ENCODE peak calls at places on chromosomes 6 and 20, in seven cellular contexts. One of them, this sample, is unnamed.

GRCh38 chr20:61804896-61805295 is 260.8 kb downstream of the TAF4 start:
- DNase-seq in neural crest cell: no peak
- DNase-seq in heart right ventricle: no peak
- DNase-seq in MM.1S: no peak
- DNase-seq in suprapubic skin: no peak
- DNase-seq in fibroblast of lung: peak
- DNase-seq in left ventricle myocardium inferior: peak
- DNase-seq in this sample: no peak

GRCh38 chr6:106165885-106166485 is 79.8 kb downstream of the PRDM1 start:
- DNase-seq in neural crest cell: no peak
- DNase-seq in heart right ventricle: no peak
- DNase-seq in MM.1S: peak
- DNase-seq in suprapubic skin: no peak
- DNase-seq in fibroblast of lung: peak
- DNase-seq in left ventricle myocardium inferior: no peak
- DNase-seq in this sample: no peak

GRCh38 chr6:41022294-41022693 is 16.7 kb downstream of the UNC5CL start:
- DNase-seq in neural crest cell: no peak
- DNase-seq in heart right ventricle: no peak
- DNase-seq in MM.1S: no peak
- DNase-seq in suprapubic skin: no peak
- DNase-seq in fibroblast of lung: peak
- DNase-seq in left ventricle myocardium inferior: no peak
- DNase-seq in this sample: no peak

GRCh38 chr6:149347067-149347466 is 29.6 kb downstream of the TAB2 start:
- DNase-seq in neural crest cell: no peak
- DNase-seq in heart right ventricle: no peak
- DNase-seq in MM.1S: no peak
- DNase-seq in suprapubic skin: no peak
- DNase-seq in fibroblast of lung: peak
- DNase-seq in left ventricle myocardium inferior: no peak
- DNase-seq in this sample: no peak

GRCh38 chr6:168452685-168453377 is 11.8 kb downstream of the SMOC2 start:
- DNase-seq in neural crest cell: no peak
- DNase-seq in heart right ventricle: no peak
- DNase-seq in MM.1S: no peak
- DNase-seq in suprapubic skin: no peak
- DNase-seq in fibroblast of lung: no peak
- DNase-seq in left ventricle myocardium inferior: peak
- DNase-seq in this sample: no peak

GRCh38 chr6:130632897-130633296 is 194.3 kb upstream of the SMLR1 start:
- DNase-seq in neural crest cell: no peak
- DNase-seq in heart right ventricle: no peak
- DNase-seq in MM.1S: no peak
- DNase-seq in suprapubic skin: no peak
- DNase-seq in fibroblast of lung: no peak
- DNase-seq in left ventricle myocardium inferior: no peak
- DNase-seq in this sample: no peak

GRCh38 chr20:53827996-53828672 is 234.5 kb upstream of the ZNF217 start:
- DNase-seq in neural crest cell: no peak
- DNase-seq in heart right ventricle: peak
- DNase-seq in MM.1S: no peak
- DNase-seq in suprapubic skin: no peak
- DNase-seq in fibroblast of lung: peak
- DNase-seq in left ventricle myocardium inferior: no peak
- DNase-seq in this sample: no peak

GRCh38 chr6:50711686-50712085 is 1.6 kb upstream of the TFAP2D start:
- DNase-seq in neural crest cell: no peak
- DNase-seq in heart right ventricle: no peak
- DNase-seq in MM.1S: no peak
- DNase-seq in suprapubic skin: no peak
- DNase-seq in fibroblast of lung: no peak
- DNase-seq in left ventricle myocardium inferior: no peak
- DNase-seq in this sample: no peak

GRCh38 chr6:35295521-35296315 is 1.9 kb upstream of the DEF6 start:
- DNase-seq in neural crest cell: no peak
- DNase-seq in heart right ventricle: no peak
- DNase-seq in MM.1S: no peak
- DNase-seq in suprapubic skin: no peak
- DNase-seq in fibroblast of lung: no peak
- DNase-seq in left ventricle myocardium inferior: no peak
- DNase-seq in this sample: no peak

GRCh38 chr6:144547409-144547808 is 262.3 kb downstream of the UTRN start:
- DNase-seq in neural crest cell: no peak
- DNase-seq in heart right ventricle: no peak
- DNase-seq in MM.1S: no peak
- DNase-seq in suprapubic skin: no peak
- DNase-seq in fibroblast of lung: peak
- DNase-seq in left ventricle myocardium inferior: no peak
- DNase-seq in this sample: no peak

GRCh38 chr6:114142256-114142655 is 171.3 kb upstream of the HDAC2 start:
- DNase-seq in neural crest cell: no peak
- DNase-seq in heart right ventricle: no peak
- DNase-seq in MM.1S: no peak
- DNase-seq in suprapubic skin: no peak
- DNase-seq in fibroblast of lung: no peak
- DNase-seq in left ventricle myocardium inferior: no peak
- DNase-seq in this sample: no peak

GRCh38 chr20:11451793-11452291 is 465.9 kb upstream of the BTBD3 start:
- DNase-seq in neural crest cell: no peak
- DNase-seq in heart right ventricle: no peak
- DNase-seq in MM.1S: no peak
- DNase-seq in suprapubic skin: no peak
- DNase-seq in fibroblast of lung: peak
- DNase-seq in left ventricle myocardium inferior: no peak
- DNase-seq in this sample: no peak

GRCh38 chr20:18496042-18496441 is 983 bp downstream of the RBBP9 start:
- DNase-seq in neural crest cell: no peak
- DNase-seq in heart right ventricle: no peak
- DNase-seq in MM.1S: peak
- DNase-seq in suprapubic skin: no peak
- DNase-seq in fibroblast of lung: peak
- DNase-seq in left ventricle myocardium inferior: no peak
- DNase-seq in this sample: no peak

GRCh38 chr6:46476301-46476700 is 14.9 kb downstream of the RCAN2 start:
- DNase-seq in neural crest cell: no peak
- DNase-seq in heart right ventricle: no peak
- DNase-seq in MM.1S: no peak
- DNase-seq in suprapubic skin: no peak
- DNase-seq in fibroblast of lung: no peak
- DNase-seq in left ventricle myocardium inferior: no peak
- DNase-seq in this sample: no peak

GRCh38 chr6:137443901-137444300 is 50.3 kb downstream of the OLIG3 start:
- DNase-seq in neural crest cell: no peak
- DNase-seq in heart right ventricle: no peak
- DNase-seq in MM.1S: no peak
- DNase-seq in suprapubic skin: no peak
- DNase-seq in fibroblast of lung: no peak
- DNase-seq in left ventricle myocardium inferior: no peak
- DNase-seq in this sample: no peak

GRCh38 chr6:89047473-89047872 is 33.1 kb upstream of the PNRC1 start:
- DNase-seq in neural crest cell: no peak
- DNase-seq in heart right ventricle: no peak
- DNase-seq in MM.1S: no peak
- DNase-seq in suprapubic skin: no peak
- DNase-seq in fibroblast of lung: no peak
- DNase-seq in left ventricle myocardium inferior: no peak
- DNase-seq in this sample: no peak

GRCh38 chr6:35599761-35600658 is 87.3 kb upstream of the TULP1 start:
- DNase-seq in neural crest cell: no peak
- DNase-seq in heart right ventricle: no peak
- DNase-seq in MM.1S: no peak
- DNase-seq in suprapubic skin: no peak
- DNase-seq in fibroblast of lung: peak
- DNase-seq in left ventricle myocardium inferior: no peak
- DNase-seq in this sample: no peak

GRCh38 chr20:42130810-42131596 is 512.8 kb upstream of the CHD6 start:
- DNase-seq in neural crest cell: no peak
- DNase-seq in heart right ventricle: no peak
- DNase-seq in MM.1S: no peak
- DNase-seq in suprapubic skin: no peak
- DNase-seq in fibroblast of lung: no peak
- DNase-seq in left ventricle myocardium inferior: no peak
- DNase-seq in this sample: no peak

GRCh38 chr6:149334682-149335160 is 17.2 kb downstream of the TAB2 start:
- DNase-seq in neural crest cell: no peak
- DNase-seq in heart right ventricle: no peak
- DNase-seq in MM.1S: no peak
- DNase-seq in suprapubic skin: no peak
- DNase-seq in fibroblast of lung: peak
- DNase-seq in left ventricle myocardium inferior: no peak
- DNase-seq in this sample: no peak

GRCh38 chr6:153435787-153436186 is 304.7 kb upstream of the RGS17 start:
- DNase-seq in neural crest cell: no peak
- DNase-seq in heart right ventricle: no peak
- DNase-seq in MM.1S: no peak
- DNase-seq in suprapubic skin: no peak
- DNase-seq in fibroblast of lung: no peak
- DNase-seq in left ventricle myocardium inferior: no peak
- DNase-seq in this sample: no peak

GRCh38 chr6:152636675-152637421 is at the start of gene SYNE1:
- DNase-seq in neural crest cell: peak
- DNase-seq in heart right ventricle: peak
- DNase-seq in MM.1S: no peak
- DNase-seq in suprapubic skin: no peak
- DNase-seq in fibroblast of lung: peak
- DNase-seq in left ventricle myocardium inferior: peak
- DNase-seq in this sample: no peak

GRCh38 chr6:43940071-43940392 is 170.0 kb downstream of the VEGFA start:
- DNase-seq in neural crest cell: no peak
- DNase-seq in heart right ventricle: peak
- DNase-seq in MM.1S: no peak
- DNase-seq in suprapubic skin: no peak
- DNase-seq in fibroblast of lung: no peak
- DNase-seq in left ventricle myocardium inferior: no peak
- DNase-seq in this sample: no peak

GRCh38 chr6:3823671-3824070 is 25.5 kb upstream of the FAM50B start:
- DNase-seq in neural crest cell: no peak
- DNase-seq in heart right ventricle: no peak
- DNase-seq in MM.1S: no peak
- DNase-seq in suprapubic skin: no peak
- DNase-seq in fibroblast of lung: no peak
- DNase-seq in left ventricle myocardium inferior: no peak
- DNase-seq in this sample: no peak
- TF ChIP-seq CTCF in neural crest cell: no peak
- TF ChIP-seq CTCF in heart right ventricle: no peak
- TF ChIP-seq CTCF in MM.1S: no peak
- TF ChIP-seq CTCF in suprapubic skin: no peak
- TF ChIP-seq CTCF in fibroblast of lung: no peak
- TF ChIP-seq CTCF in left ventricle myocardium inferior: no peak
- TF ChIP-seq CTCF in this sample: no peak

GRCh38 chr6:37565267-37566208 is 65.8 kb upstream of the CCDC167 start:
- DNase-seq in neural crest cell: peak
- DNase-seq in heart right ventricle: peak
- DNase-seq in MM.1S: no peak
- DNase-seq in suprapubic skin: no peak
- DNase-seq in fibroblast of lung: peak
- DNase-seq in left ventricle myocardium inferior: no peak
- DNase-seq in this sample: no peak
- TF ChIP-seq CTCF in neural crest cell: no peak
- TF ChIP-seq CTCF in heart right ventricle: no peak
- TF ChIP-seq CTCF in MM.1S: no peak
- TF ChIP-seq CTCF in suprapubic skin: no peak
- TF ChIP-seq CTCF in fibroblast of lung: no peak
- TF ChIP-seq CTCF in left ventricle myocardium inferior: no peak
- TF ChIP-seq CTCF in this sample: no peak

DNA sequence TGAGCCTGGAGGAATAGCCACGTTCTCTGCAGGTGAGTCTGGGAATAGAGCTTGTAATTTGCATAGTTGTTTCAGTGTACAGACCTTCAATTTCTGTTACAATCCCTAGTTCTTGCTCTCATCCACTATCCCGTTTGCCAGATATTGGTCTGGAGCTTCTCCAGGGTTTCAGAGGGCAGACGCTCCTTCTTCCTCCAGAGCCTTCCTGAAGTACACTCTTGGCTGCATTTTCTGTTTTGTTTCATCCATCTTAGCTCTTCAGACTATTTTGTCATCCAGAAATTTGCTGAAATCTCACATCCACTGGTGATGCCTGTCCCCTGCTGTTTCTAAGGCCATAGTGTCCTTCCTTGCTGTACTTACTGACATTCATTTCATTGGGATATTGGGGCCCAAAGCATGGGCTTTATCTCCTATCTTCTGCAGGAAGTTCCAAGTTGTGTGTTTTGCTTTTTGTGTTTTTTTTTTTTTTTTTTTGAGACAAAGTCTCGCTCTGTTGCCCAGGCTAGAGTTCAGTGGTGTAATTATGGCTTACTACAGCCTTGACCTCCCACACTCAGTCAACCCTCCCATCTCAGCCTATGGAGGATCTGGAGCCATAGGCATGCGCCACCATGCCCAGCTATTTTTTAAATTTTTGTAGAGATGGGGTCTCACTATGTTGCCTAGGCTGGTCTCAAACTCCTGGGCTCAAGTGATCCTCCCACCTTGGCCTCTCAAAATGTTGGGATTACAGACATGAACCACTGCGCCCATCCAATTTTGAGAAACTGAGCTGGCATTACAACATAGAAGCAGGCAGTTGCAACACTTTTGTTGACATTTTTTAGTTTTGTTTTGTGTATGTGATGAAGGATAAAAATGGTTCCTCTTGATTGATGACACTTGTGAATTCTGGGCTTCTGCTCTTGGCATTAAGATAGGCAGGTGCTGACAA is 18.8 kb downstream of the CDS2 start:
- DNase-seq in neural crest cell: no peak
- DNase-seq in heart right ventricle: no peak
- DNase-seq in MM.1S: no peak
- DNase-seq in suprapubic skin: no peak
- DNase-seq in fibroblast of lung: peak
- DNase-seq in left ventricle myocardium inferior: no peak
- DNase-seq in this sample: no peak
- TF ChIP-seq CTCF in neural crest cell: no peak
- TF ChIP-seq CTCF in heart right ventricle: no peak
- TF ChIP-seq CTCF in MM.1S: no peak
- TF ChIP-seq CTCF in suprapubic skin: no peak
- TF ChIP-seq CTCF in fibroblast of lung: no peak
- TF ChIP-seq CTCF in left ventricle myocardium inferior: no peak
- TF ChIP-seq CTCF in this sample: no peak

GRCh38 chr20:50226093-50226974 is 35.7 kb downstream of the CEBPB start:
- DNase-seq in neural crest cell: no peak
- DNase-seq in heart right ventricle: no peak
- DNase-seq in MM.1S: no peak
- DNase-seq in suprapubic skin: peak
- DNase-seq in fibroblast of lung: peak
- DNase-seq in left ventricle myocardium inferior: no peak
- DNase-seq in this sample: peak

GRCh38 chr20:50222568-50223320 is 32.1 kb downstream of the CEBPB start:
- DNase-seq in neural crest cell: no peak
- DNase-seq in heart right ventricle: no peak
- DNase-seq in MM.1S: no peak
- DNase-seq in suprapubic skin: no peak
- DNase-seq in fibroblast of lung: no peak
- DNase-seq in left ventricle myocardium inferior: no peak
- DNase-seq in this sample: no peak

GRCh38 chr20:50224052-50224451 is 33.4 kb downstream of the CEBPB start:
- DNase-seq in neural crest cell: no peak
- DNase-seq in heart right ventricle: no peak
- DNase-seq in MM.1S: no peak
- DNase-seq in suprapubic skin: no peak
- DNase-seq in fibroblast of lung: no peak
- DNase-seq in left ventricle myocardium inferior: no peak
- DNase-seq in this sample: no peak

GRCh38 chr20:50223321-50223995 is 32.8 kb downstream of the CEBPB start:
- DNase-seq in neural crest cell: no peak
- DNase-seq in heart right ventricle: no peak
- DNase-seq in MM.1S: no peak
- DNase-seq in suprapubic skin: no peak
- DNase-seq in fibroblast of lung: no peak
- DNase-seq in left ventricle myocardium inferior: no peak
- DNase-seq in this sample: no peak

GRCh38 chr20:50224553-50225255 is 34.1 kb downstream of the CEBPB start:
- DNase-seq in neural crest cell: no peak
- DNase-seq in heart right ventricle: peak
- DNase-seq in MM.1S: no peak
- DNase-seq in suprapubic skin: peak
- DNase-seq in fibroblast of lung: peak
- DNase-seq in left ventricle myocardium inferior: peak
- DNase-seq in this sample: no peak
- TF ChIP-seq CTCF in neural crest cell: no peak
- TF ChIP-seq CTCF in heart right ventricle: peak
- TF ChIP-seq CTCF in MM.1S: no peak
- TF ChIP-seq CTCF in suprapubic skin: no peak
- TF ChIP-seq CTCF in fibroblast of lung: peak
- TF ChIP-seq CTCF in left ventricle myocardium inferior: peak
- TF ChIP-seq CTCF in this sample: no peak

This sample was measured in omental fat pad.